ENCODE peak calls at places on chromosomes 7 and 10, in ten cellular contexts. K, C, U, L, P, F, M, E, I and N are unnamed samples.

GRCh38 chr7:32228601-32229000 is 158.4 kb upstream of the PDE1C start:
- DNase-seq in K (no peak), C (no peak), U (no peak), L (no peak), P (no peak), F (no peak), M (no peak), E (no peak), I (no peak), N (no peak)

GRCh38 chr7:45601094-45601493 is 26.9 kb downstream of the ADCY1 start:
- DNase-seq in K (no peak), C (peak), U (no peak), L (no peak), P (no peak), F (no peak), M (no peak), E (peak), I (no peak), N (no peak)

GRCh38 chr7:126803060-126803665 is 449.6 kb downstream of the GRM8 start:
- DNase-seq in K (peak), C (peak), U (peak), L (no peak), P (no peak), F (no peak), M (no peak), E (no peak), I (peak), N (peak)

GRCh38 chr7:101952355-101953247 is 135.2 kb downstream of the CUX1 start:
- DNase-seq in K (peak), C (no peak), U (no peak), L (no peak), P (no peak), F (no peak), M (no peak), E (no peak), I (no peak), N (peak)

GRCh38 chr10:63698815-63699205 is 177.6 kb downstream of the REEP3 start:
- DNase-seq in K (no peak), C (no peak), U (no peak), L (no peak), P (no peak), F (no peak), M (no peak), E (no peak), I (no peak), N (no peak)

GRCh38 chr10:119461380-119461779 is 81.1 kb downstream of the RGS10 start:
- DNase-seq in K (no peak), C (no peak), U (peak), L (no peak), P (no peak), F (no peak), M (peak), E (no peak), I (peak), N (no peak)

GRCh38 chr10:16832351-16833080 is 15.3 kb upstream of the RSU1 start:
- DNase-seq in K (peak), C (no peak), U (no peak), L (no peak), P (no peak), F (no peak), M (peak), E (no peak), I (no peak), N (peak)

GRCh38 chr7:70092314-70093303 is 494.3 kb downstream of the AUTS2 start:
- DNase-seq in K (peak), C (peak), U (no peak), L (no peak), P (peak), F (no peak), M (peak), E (no peak), I (no peak), N (peak)

GRCh38 chr10:121662531-121662930 is 64.3 kb upstream of the FGFR2 start:
- DNase-seq in K (no peak), C (no peak), U (no peak), L (no peak), P (no peak), F (no peak), M (no peak), E (peak), I (no peak), N (no peak)

GRCh38 chr10:127735156-127735555 is 1.8 kb upstream of the FOXI2 start:
- DNase-seq in K (no peak), C (no peak), U (no peak), L (no peak), P (no peak), F (no peak), M (no peak), E (no peak), I (no peak), N (no peak)

GRCh38 chr7:18177129-18177814 is 149.6 kb upstream of the PRPS1L1 start:
- DNase-seq in K (no peak), C (no peak), U (no peak), L (no peak), P (no peak), F (no peak), M (no peak), E (no peak), I (no peak), N (no peak)

GRCh38 chr10:17838080-17838634 is 29.0 kb downstream of the MRC1 start:
- DNase-seq in K (no peak), C (no peak), U (no peak), L (no peak), P (no peak), F (no peak), M (no peak), E (no peak), I (no peak), N (no peak)

GRCh38 chr10:49651917-49652316 is 27.5 kb upstream of the C10orf53 start:
- DNase-seq in K (no peak), C (no peak), U (no peak), L (no peak), P (no peak), F (no peak), M (no peak), E (no peak), I (no peak), N (no peak)

GRCh38 chr10:5094265-5095205 is at the start of gene AKR1C3:
- DNase-seq in K (peak), C (no peak), U (no peak), L (no peak), P (no peak), F (no peak), M (no peak), E (no peak), I (no peak), N (peak)

GRCh38 chr7:5591547-5591899 is 167.9 kb upstream of the TNRC18 start:
- DNase-seq in K (peak), C (no peak), U (peak), L (no peak), P (no peak), F (no peak), M (peak), E (no peak), I (no peak), N (peak)

GRCh38 chr7:76294344-76295024 is 8.0 kb upstream of the HSPB1 start:
- DNase-seq in K (peak), C (peak), U (peak), L (peak), P (peak), F (peak), M (peak), E (peak), I (no peak), N (peak)

GRCh38 chr7:27110163-27110976 is 7.9 kb upstream of the HOXA2 start:
- DNase-seq in K (peak), C (no peak), U (no peak), L (no peak), P (peak), F (peak), M (no peak), E (no peak), I (no peak), N (peak)

GRCh38 chr7:40200791-40201190 is 66.0 kb downstream of the SUGCT start:
- DNase-seq in K (peak), C (no peak), U (no peak), L (no peak), P (no peak), F (no peak), M (no peak), E (no peak), I (no peak), N (no peak)

GRCh38 chr7:152336754-152337368 is 98.9 kb downstream of the KMT2C start:
- DNase-seq in K (peak), C (peak), U (no peak), L (no peak), P (no peak), F (no peak), M (no peak), E (no peak), I (peak), N (peak)

GRCh38 chr7:150466477-150466876 is 16.0 kb downstream of the GIMAP8 start:
- DNase-seq in K (no peak), C (no peak), U (no peak), L (no peak), P (no peak), F (no peak), M (no peak), E (no peak), I (no peak), N (no peak)

GRCh38 chr7:111476586-111477293 is 85.6 kb downstream of the IMMP2L start:
- DNase-seq in K (no peak), C (no peak), U (no peak), L (no peak), P (no peak), F (no peak), M (no peak), E (no peak), I (no peak), N (no peak)

GRCh38 chr10:66928000-66928770 is 2.3 kb downstream of the LRRTM3 start:
- DNase-seq in K (no peak), C (no peak), U (no peak), L (no peak), P (no peak), F (peak), M (no peak), E (no peak), I (no peak), N (no peak)

GRCh38 chr10:92662852-92663251 is 26.9 kb upstream of the HHEX start:
- DNase-seq in K (no peak), C (no peak), U (no peak), L (no peak), P (no peak), F (no peak), M (no peak), E (no peak), I (no peak), N (no peak)

GRCh38 chr10:46515402-46516192 is 40.9 kb downstream of the GPRIN2 start:
- DNase-seq in K (no peak), C (peak), U (no peak), L (peak), P (peak), F (no peak), M (no peak), E (no peak), I (no peak), N (no peak)

GRCh38 chr7:30469303-30469702 is 9.3 kb downstream of the NOD1 start:
- DNase-seq in K (peak), C (peak), U (peak), L (no peak), P (peak), F (peak), M (peak), E (peak), I (no peak), N (peak)

GRCh38 chr10:6095810-6096209 is 7.0 kb downstream of the RBM17 start:
- DNase-seq in K (no peak), C (no peak), U (no peak), L (no peak), P (no peak), F (no peak), M (no peak), E (no peak), I (no peak), N (no peak)

GRCh38 chr10:104445359-104445758 is 91.7 kb downstream of the CFAP58 start:
- DNase-seq in K (peak), C (no peak), U (peak), L (no peak), P (no peak), F (no peak), M (no peak), E (no peak), I (no peak), N (peak)

GRCh38 chr7:101950450-101951119 is 133.2 kb downstream of the CUX1 start:
- DNase-seq in K (peak), C (no peak), U (no peak), L (no peak), P (no peak), F (no peak), M (no peak), E (no peak), I (no peak), N (peak)

GRCh38 chr10:118704711-118705110 is 50.1 kb downstream of the CACUL1 start:
- DNase-seq in K (no peak), C (no peak), U (no peak), L (no peak), P (no peak), F (no peak), M (no peak), E (no peak), I (no peak), N (no peak)

GRCh38 chr10:3805791-3806381 is 20.9 kb upstream of the KLF6 start:
- DNase-seq in K (peak), C (no peak), U (no peak), L (no peak), P (peak), F (no peak), M (peak), E (no peak), I (peak), N (no peak)

GRCh38 chr10:125621052-125621451 is 61.9 kb downstream of the TEX36 start:
- DNase-seq in K (no peak), C (no peak), U (no peak), L (no peak), P (no peak), F (no peak), M (no peak), E (no peak), I (no peak), N (no peak)

GRCh38 chr10:104127411-104127810 is 5.4 kb downstream of the SFR1 start:
- DNase-seq in K (no peak), C (peak), U (no peak), L (no peak), P (no peak), F (no peak), M (no peak), E (no peak), I (peak), N (no peak)

GRCh38 chr7:7664344-7664743 is 23.8 kb downstream of the UMAD1 start:
- DNase-seq in K (no peak), C (no peak), U (no peak), L (no peak), P (no peak), F (no peak), M (no peak), E (no peak), I (no peak), N (no peak)

GRCh38 chr7:7665031-7665430 is 24.5 kb downstream of the UMAD1 start:
- DNase-seq in K (no peak), C (no peak), U (no peak), L (no peak), P (no peak), F (no peak), M (no peak), E (no peak), I (no peak), N (no peak)

GRCh38 chr7:7667187-7667586 is 26.6 kb downstream of the UMAD1 start:
- DNase-seq in K (no peak), C (peak), U (no peak), L (no peak), P (no peak), F (no peak), M (no peak), E (no peak), I (no peak), N (no peak)

GRCh38 chr7:7662527-7662926 is 22.0 kb downstream of the UMAD1 start:
- DNase-seq in K (peak), C (peak), U (no peak), L (no peak), P (no peak), F (no peak), M (no peak), E (no peak), I (no peak), N (no peak)
- TF ChIP-seq CTCF in K (peak), C (peak), U (peak), L (peak), P (peak), F (no peak), M (peak), E (peak), I (no peak), N (peak)

GRCh38 chr7:99996755-99997544 is 18.4 kb upstream of the ZKSCAN1 start:
- DNase-seq in K (no peak), C (no peak), U (no peak), L (no peak), P (no peak), F (no peak), M (no peak), E (no peak), I (no peak), N (no peak)
- TF ChIP-seq CTCF in K (no peak), C (no peak), U (no peak), L (no peak), P (no peak), F (no peak), M (no peak), E (no peak), I (no peak), N (no peak)

GRCh38 chr10:84552478-84552877 is 224.1 kb downstream of the CCSER2 start:
- DNase-seq in K (no peak), C (peak), U (no peak), L (no peak), P (no peak), F (no peak), M (no peak), E (no peak), I (no peak), N (no peak)
- TF ChIP-seq CTCF in K (no peak), C (peak), U (no peak), L (no peak), P (no peak), F (no peak), M (no peak), E (no peak), I (no peak), N (no peak)

GRCh38 chr7:44463169-44463808 is 27.2 kb downstream of the NUDCD3 start:
- DNase-seq in K (peak), C (no peak), U (no peak), L (no peak), P (no peak), F (no peak), M (peak), E (no peak), I (no peak), N (no peak)
- TF ChIP-seq CTCF in K (peak), C (peak), U (peak), L (peak), P (peak), F (no peak), M (no peak), E (peak), I (peak), N (peak)

GRCh38 chr10:51508156-51508555 is 191.2 kb downstream of the CSTF2T start:
- DNase-seq in K (no peak), C (no peak), U (no peak), L (no peak), P (no peak), F (no peak), M (no peak), E (no peak), I (no peak), N (no peak)
- TF ChIP-seq CTCF in K (no peak), C (no peak), U (no peak), L (no peak), P (no peak), F (no peak), M (no peak), E (no peak), I (no peak), N (no peak)

GRCh38 chr10:93701903-93702277 is 502 bp downstream of the FRA10AC1 start:
- DNase-seq in K (peak), C (peak), U (no peak), L (no peak), P (no peak), F (no peak), M (no peak), E (no peak), I (no peak), N (no peak)

GRCh38 chr10:93703066-93703465 is 674 bp upstream of the FRA10AC1 start:
- DNase-seq in K (no peak), C (no peak), U (no peak), L (no peak), P (no peak), F (no peak), M (no peak), E (no peak), I (no peak), N (no peak)

GRCh38 chr10:93695720-93696119 is 6.7 kb downstream of the FRA10AC1 start:
- DNase-seq in K (no peak), C (no peak), U (no peak), L (no peak), P (no peak), F (no peak), M (no peak), E (no peak), I (no peak), N (no peak)

GRCh38 chr10:93702278-93703001 is at the start of gene FRA10AC1:
- DNase-seq in K (peak), C (peak), U (peak), L (peak), P (peak), F (peak), M (peak), E (peak), I (peak), N (peak)

GRCh38 chr10:93697207-93697606 is 5.2 kb downstream of the FRA10AC1 start:
- DNase-seq in K (no peak), C (no peak), U (no peak), L (no peak), P (no peak), F (no peak), M (no peak), E (no peak), I (no peak), N (no peak)
- TF ChIP-seq CTCF in K (no peak), C (no peak), U (no peak), L (peak), P (no peak), F (no peak), M (no peak), E (no peak), I (no peak), N (no peak)

DNA sequence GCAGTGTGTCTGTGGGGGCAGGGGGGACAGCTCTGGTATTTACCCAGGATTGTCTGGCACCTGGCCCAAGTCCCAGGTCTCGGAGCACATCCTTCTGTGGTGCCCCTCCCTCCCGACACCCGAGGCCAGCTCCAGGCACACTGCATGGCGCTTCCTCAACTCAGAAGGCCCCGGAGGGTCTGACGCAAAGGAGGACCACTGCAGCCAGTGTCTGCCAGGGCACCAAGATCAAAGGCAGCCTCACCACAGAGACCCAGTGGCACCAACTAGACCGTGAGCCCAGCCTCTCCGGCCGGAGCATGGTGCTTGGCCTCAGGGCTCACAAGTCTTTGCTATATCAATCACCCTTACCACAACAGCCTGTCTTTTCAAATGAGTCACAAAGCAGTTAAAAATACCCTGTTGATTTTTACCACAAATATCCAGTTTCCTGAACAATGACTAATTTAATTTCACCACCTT is 99.3 kb upstream of the DDC start:
- DNase-seq in K (peak), C (no peak), U (peak), L (no peak), P (no peak), F (no peak), M (no peak), E (no peak), I (peak), N (peak)
- TF ChIP-seq CTCF in K (no peak), C (no peak), U (no peak), L (no peak), P (no peak), F (no peak), M (no peak), E (no peak), I (no peak), N (no peak)

GRCh38 chr10:70084189-70084588 is 31.5 kb downstream of the MACROH2A2 start:
- DNase-seq in K (no peak), C (no peak), U (no peak), L (no peak), P (no peak), F (no peak), M (no peak), E (no peak), I (no peak), N (no peak)
- TF ChIP-seq CTCF in K (no peak), C (no peak), U (no peak), L (peak), P (no peak), F (no peak), M (no peak), E (no peak), I (no peak), N (no peak)

DNA sequence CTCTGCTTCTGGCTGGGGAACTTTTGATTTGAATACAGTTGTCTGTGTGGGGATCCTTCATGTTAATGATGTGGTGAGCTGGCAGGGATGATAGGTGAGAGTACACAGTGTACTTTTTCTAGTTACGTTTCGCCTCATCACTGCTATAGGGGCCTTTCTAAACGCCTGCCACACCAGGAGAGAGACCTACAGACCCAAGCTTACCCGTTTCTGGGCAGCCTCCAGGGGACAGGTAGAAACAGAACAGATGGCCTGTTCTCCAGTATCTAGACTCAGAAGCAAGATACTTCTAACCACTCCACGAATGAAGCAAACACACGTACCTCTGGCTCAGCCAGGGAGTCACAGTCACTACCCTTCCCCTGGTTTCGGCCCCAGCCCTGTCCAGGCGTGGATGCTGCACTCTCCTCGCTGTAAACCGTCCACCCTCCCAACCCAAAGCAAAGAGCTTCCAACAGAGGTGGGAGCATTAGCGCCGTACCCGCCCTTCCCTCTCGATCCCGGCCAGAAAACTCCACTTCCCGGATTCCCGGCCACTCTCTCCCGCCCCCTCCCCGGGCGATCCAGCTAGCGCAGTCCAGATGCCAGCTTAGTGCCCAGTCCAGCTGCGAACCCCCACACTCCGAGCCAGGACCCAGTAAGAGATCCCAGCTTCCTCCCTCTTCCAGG is 1.2 kb downstream of the CCDC6 start:
- DNase-seq in K (no peak), C (peak), U (no peak), L (no peak), P (peak), F (peak), M (peak), E (peak), I (peak), N (no peak)
- TF ChIP-seq CTCF in K (no peak), C (no peak), U (no peak), L (no peak), P (no peak), F (no peak), M (no peak), E (no peak), I (no peak), N (no peak)